ENCODE peak calls at places on chromosomes 4 and X, in five cellular contexts. One of them, this sample, is unnamed.

GRCh38 chrX:39859991-39860861 is 237.5 kb downstream of the BCOR start:
- DNase-seq in trophoblast cell: peak
- DNase-seq in mesendoderm: peak
- DNase-seq in neuronal stem cell: peak
- DNase-seq in IMR-90: peak
- DNase-seq in this sample: peak

GRCh38 chr4:122831515-122832196 is 5.0 kb downstream of the FGF2 start:
- DNase-seq in neuronal stem cell: no peak
- DNase-seq in trophoblast cell: no peak
- DNase-seq in mesendoderm: no peak
- DNase-seq in IMR-90: peak
- DNase-seq in this sample: peak

GRCh38 chrX:99914676-99915075 is 495.4 kb downstream of the PCDH19 start:
- DNase-seq in mesendoderm: no peak
- DNase-seq in trophoblast cell: no peak
- DNase-seq in neuronal stem cell: no peak
- DNase-seq in IMR-90: no peak
- DNase-seq in this sample: no peak

GRCh38 chr4:42281324-42282020 is 115.8 kb upstream of the SHISA3 start:
- DNase-seq in IMR-90: no peak
- DNase-seq in trophoblast cell: no peak
- DNase-seq in neuronal stem cell: no peak
- DNase-seq in mesendoderm: no peak
- DNase-seq in this sample: no peak

GRCh38 chr4:173317003-173317402 is 17.2 kb downstream of the HMGB2 start:
- DNase-seq in mesendoderm: peak
- DNase-seq in trophoblast cell: no peak
- DNase-seq in neuronal stem cell: no peak
- DNase-seq in IMR-90: no peak
- DNase-seq in this sample: peak

GRCh38 chrX:13742397-13743176 is 8.0 kb downstream of the OFD1 start:
- DNase-seq in neuronal stem cell: no peak
- DNase-seq in IMR-90: no peak
- DNase-seq in trophoblast cell: no peak
- DNase-seq in mesendoderm: peak
- DNase-seq in this sample: peak

GRCh38 chr4:187227907-187228699 is 504.4 kb upstream of the FAT1 start:
- DNase-seq in trophoblast cell: peak
- DNase-seq in neuronal stem cell: no peak
- DNase-seq in mesendoderm: peak
- DNase-seq in IMR-90: peak
- DNase-seq in this sample: peak

GRCh38 chrX:154724999-154725756 is 25.7 kb downstream of the GAB3 start:
- DNase-seq in trophoblast cell: no peak
- DNase-seq in mesendoderm: no peak
- DNase-seq in neuronal stem cell: no peak
- DNase-seq in IMR-90: no peak
- DNase-seq in this sample: no peak

GRCh38 chr4:147840846-147841732 is 109.2 kb downstream of the ARHGAP10 start:
- DNase-seq in trophoblast cell: no peak
- DNase-seq in IMR-90: no peak
- DNase-seq in mesendoderm: no peak
- DNase-seq in neuronal stem cell: no peak
- DNase-seq in this sample: no peak

GRCh38 chr4:13461511-13461910 is 22.6 kb downstream of the RAB28 start:
- DNase-seq in neuronal stem cell: no peak
- DNase-seq in trophoblast cell: no peak
- DNase-seq in mesendoderm: no peak
- DNase-seq in IMR-90: peak
- DNase-seq in this sample: peak

GRCh38 chr4:2305766-2306501 is 44.0 kb upstream of the MXD4 start:
- DNase-seq in trophoblast cell: no peak
- DNase-seq in neuronal stem cell: no peak
- DNase-seq in IMR-90: no peak
- DNase-seq in mesendoderm: no peak
- DNase-seq in this sample: no peak

GRCh38 chr4:119648398-119648797 is 19.8 kb upstream of the PDE5A start:
- DNase-seq in mesendoderm: no peak
- DNase-seq in trophoblast cell: no peak
- DNase-seq in neuronal stem cell: no peak
- DNase-seq in IMR-90: no peak
- DNase-seq in this sample: no peak

GRCh38 chr4:15438939-15439524 is 11.2 kb downstream of the C1QTNF7 start:
- DNase-seq in trophoblast cell: no peak
- DNase-seq in neuronal stem cell: no peak
- DNase-seq in mesendoderm: no peak
- DNase-seq in IMR-90: peak
- DNase-seq in this sample: peak

GRCh38 chr4:15434086-15434485 is 6.3 kb downstream of the C1QTNF7 start:
- DNase-seq in trophoblast cell: no peak
- DNase-seq in IMR-90: no peak
- DNase-seq in neuronal stem cell: no peak
- DNase-seq in mesendoderm: no peak
- DNase-seq in this sample: no peak

GRCh38 chr4:15436515-15436914 is 8.7 kb downstream of the C1QTNF7 start:
- DNase-seq in neuronal stem cell: no peak
- DNase-seq in mesendoderm: no peak
- DNase-seq in IMR-90: peak
- DNase-seq in trophoblast cell: no peak
- DNase-seq in this sample: peak
- H3K23ac ChIP-seq in neuronal stem cell: no peak
- H3K23ac ChIP-seq in mesendoderm: no peak
- H3K23ac ChIP-seq in IMR-90: no peak
- H3K23ac ChIP-seq in trophoblast cell: no peak
- H3K23ac ChIP-seq in this sample: no peak

GRCh38 chr4:5810770-5811430 is 82.0 kb downstream of the CRMP1 start:
- DNase-seq in trophoblast cell: no peak
- DNase-seq in mesendoderm: no peak
- DNase-seq in neuronal stem cell: no peak
- DNase-seq in IMR-90: no peak
- DNase-seq in this sample: no peak

GRCh38 chr4:5809216-5809776 is 83.6 kb downstream of the CRMP1 start:
- DNase-seq in IMR-90: peak
- DNase-seq in mesendoderm: no peak
- DNase-seq in trophoblast cell: no peak
- DNase-seq in neuronal stem cell: no peak
- DNase-seq in this sample: no peak

GRCh38 chr4:5805270-5805669 is 87.6 kb downstream of the CRMP1 start:
- DNase-seq in mesendoderm: no peak
- DNase-seq in neuronal stem cell: no peak
- DNase-seq in trophoblast cell: no peak
- DNase-seq in IMR-90: no peak
- DNase-seq in this sample: no peak

GRCh38 chr4:5810151-5810550 is 82.7 kb downstream of the CRMP1 start:
- DNase-seq in trophoblast cell: no peak
- DNase-seq in neuronal stem cell: no peak
- DNase-seq in IMR-90: no peak
- DNase-seq in mesendoderm: no peak
- DNase-seq in this sample: no peak

GRCh38 chr4:5808081-5808741 is 84.7 kb downstream of the CRMP1 start:
- DNase-seq in neuronal stem cell: no peak
- DNase-seq in mesendoderm: no peak
- DNase-seq in IMR-90: peak
- DNase-seq in trophoblast cell: no peak
- DNase-seq in this sample: peak
- H3K27ac ChIP-seq in neuronal stem cell: no peak
- H3K27ac ChIP-seq in mesendoderm: no peak
- H3K27ac ChIP-seq in IMR-90: no peak
- H3K27ac ChIP-seq in trophoblast cell: no peak
- H3K27ac ChIP-seq in this sample: no peak

GRCh38 chr4:124325676-124326075 is 386.9 kb downstream of the ANKRD50 start:
- DNase-seq in mesendoderm: no peak
- DNase-seq in IMR-90: no peak
- DNase-seq in trophoblast cell: peak
- DNase-seq in neuronal stem cell: no peak
- DNase-seq in this sample: no peak

GRCh38 chr4:124321370-124321769 is 391.2 kb downstream of the ANKRD50 start:
- DNase-seq in mesendoderm: peak
- DNase-seq in IMR-90: peak
- DNase-seq in neuronal stem cell: no peak
- DNase-seq in trophoblast cell: no peak
- DNase-seq in this sample: peak

GRCh38 chr4:124318292-124318691 is 394.2 kb downstream of the ANKRD50 start:
- DNase-seq in neuronal stem cell: no peak
- DNase-seq in IMR-90: no peak
- DNase-seq in mesendoderm: no peak
- DNase-seq in trophoblast cell: no peak
- DNase-seq in this sample: no peak

DNA sequence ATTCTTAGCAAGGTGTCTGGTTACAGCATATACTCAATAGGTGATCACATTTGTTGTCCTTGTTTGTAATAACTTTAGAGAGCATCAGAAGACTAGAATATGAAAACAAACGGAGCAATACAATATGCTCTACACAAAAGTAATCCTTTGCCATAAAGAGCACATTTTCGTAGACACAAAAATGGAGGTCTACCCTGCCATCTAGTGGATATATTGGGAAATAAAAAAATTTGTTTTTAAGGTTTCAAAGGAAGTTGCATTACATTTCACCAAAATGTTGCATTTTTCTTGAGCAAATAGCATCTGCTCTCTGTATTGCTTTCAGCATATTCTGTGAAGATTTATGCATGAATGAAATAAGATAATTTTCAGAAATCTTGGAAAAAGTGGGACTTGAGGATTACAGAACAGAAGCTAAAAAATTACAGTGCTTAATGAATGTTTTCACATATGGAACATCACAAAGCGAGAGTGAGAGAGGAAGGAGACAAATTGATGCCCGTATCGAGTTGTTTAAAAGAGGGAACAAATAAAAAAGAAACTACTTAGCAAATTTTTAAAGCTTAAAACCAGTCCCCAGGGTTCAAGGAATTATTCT is 390.2 kb downstream of the ANKRD50 start:
- DNase-seq in neuronal stem cell: peak
- DNase-seq in mesendoderm: peak
- DNase-seq in trophoblast cell: no peak
- DNase-seq in IMR-90: peak
- DNase-seq in this sample: peak
- H3K23ac ChIP-seq in neuronal stem cell: no peak
- H3K23ac ChIP-seq in mesendoderm: no peak
- H3K23ac ChIP-seq in trophoblast cell: no peak
- H3K23ac ChIP-seq in IMR-90: no peak
- H3K23ac ChIP-seq in this sample: no peak

GRCh38 chr4:86558799-86559198 is 35.3 kb upstream of the PTPN13 start:
- DNase-seq in mesendoderm: no peak
- DNase-seq in neuronal stem cell: no peak
- DNase-seq in trophoblast cell: no peak
- DNase-seq in IMR-90: peak
- DNase-seq in this sample: no peak

GRCh38 chr4:86560447-86560846 is 33.7 kb upstream of the PTPN13 start:
- DNase-seq in IMR-90: no peak
- DNase-seq in neuronal stem cell: no peak
- DNase-seq in mesendoderm: peak
- DNase-seq in trophoblast cell: no peak
- DNase-seq in this sample: peak

GRCh38 chr4:86557526-86557925 is 36.6 kb upstream of the PTPN13 start:
- DNase-seq in neuronal stem cell: no peak
- DNase-seq in trophoblast cell: no peak
- DNase-seq in IMR-90: peak
- DNase-seq in mesendoderm: no peak
- DNase-seq in this sample: no peak

GRCh38 chr4:86556791-86557415 is 37.2 kb upstream of the PTPN13 start:
- DNase-seq in mesendoderm: peak
- DNase-seq in IMR-90: no peak
- DNase-seq in neuronal stem cell: no peak
- DNase-seq in trophoblast cell: no peak
- DNase-seq in this sample: no peak

GRCh38 chr4:86558258-86558657 is 35.9 kb upstream of the PTPN13 start:
- DNase-seq in trophoblast cell: no peak
- DNase-seq in IMR-90: no peak
- DNase-seq in neuronal stem cell: no peak
- DNase-seq in mesendoderm: no peak
- DNase-seq in this sample: no peak
- H3K27ac ChIP-seq in trophoblast cell: no peak
- H3K27ac ChIP-seq in IMR-90: no peak
- H3K27ac ChIP-seq in neuronal stem cell: no peak
- H3K27ac ChIP-seq in mesendoderm: no peak
- H3K27ac ChIP-seq in this sample: no peak

This sample was measured in mesenchymal stem cell.